ENCODE peak calls at places on chromosomes 6 and 20, in six cellular contexts. B is K562, O is H1, N is GM12878, G is HepG2, W is GM12892. Z is an unnamed sample.

GRCh38 chr20:13271098-13271497 is 50.0 kb downstream of the ISM1 start:
- DNase-seq in B (no peak), O (no peak), N (no peak), G (no peak), W (no peak), Z (no peak)

GRCh38 chr6:137451926-137452325 is 42.3 kb downstream of the OLIG3 start:
- DNase-seq in B (no peak), O (no peak), N (no peak), G (no peak), W (no peak), Z (no peak)

GRCh38 chr6:137248702-137249101 is 29.5 kb upstream of the IFNGR1 start:
- DNase-seq in B (no peak), O (no peak), N (no peak), G (no peak), W (no peak), Z (no peak)

GRCh38 chr20:18391686-18392085 is 75.1 kb downstream of the DZANK1 start:
- DNase-seq in B (no peak), O (no peak), N (no peak), G (no peak), W (no peak), Z (no peak)

GRCh38 chr20:37298190-37298939 is 8.9 kb downstream of the MANBAL start:
- DNase-seq in B (no peak), O (no peak), N (no peak), G (no peak), W (no peak), Z (no peak)

GRCh38 chr6:42336431-42336830 is 115.3 kb downstream of the TRERF1 start:
- DNase-seq in B (no peak), O (no peak), N (no peak), G (no peak), W (no peak), Z (no peak)

GRCh38 chr20:34996243-34996984 is 40.7 kb downstream of the MYH7B start:
- DNase-seq in B (no peak), O (no peak), N (no peak), G (no peak), W (no peak), Z (no peak)

GRCh38 chr6:55304747-55305146 is 22.5 kb upstream of the GFRAL start:
- DNase-seq in B (no peak), O (no peak), N (no peak), G (no peak), W (no peak), Z (no peak)

GRCh38 chr6:104638841-104639290 is 220.9 kb downstream of the HACE1 start:
- DNase-seq in B (no peak), O (no peak), N (no peak), G (no peak), W (no peak), Z (no peak)

GRCh38 chr20:4131911-4132310 is 116.6 kb upstream of the RNF24 start:
- DNase-seq in B (no peak), O (no peak), N (no peak), G (no peak), W (no peak), Z (no peak)

GRCh38 chr6:149190228-149190831 is 127.2 kb upstream of the TAB2 start:
- DNase-seq in B (no peak), O (peak), N (no peak), G (peak), W (no peak), Z (no peak)

GRCh38 chr6:163438298-163438939 is 23.9 kb downstream of the QKI start:
- DNase-seq in B (no peak), O (no peak), N (no peak), G (no peak), W (no peak), Z (no peak)

GRCh38 chr6:132190097-132190814 is 211.0 kb downstream of the MOXD1 start:
- DNase-seq in B (no peak), O (no peak), N (no peak), G (no peak), W (no peak), Z (no peak)

GRCh38 chr6:102677225-102677624 is 1283.7 kb downstream of the GRIK2 start:
- DNase-seq in B (no peak), O (no peak), N (no peak), G (no peak), W (no peak), Z (no peak)

GRCh38 chr6:17035257-17035757 is 66.5 kb upstream of the STMND1 start:
- DNase-seq in B (no peak), O (no peak), N (no peak), G (no peak), W (no peak), Z (no peak)

GRCh38 chr6:2589171-2589661 is 161.5 kb downstream of the MYLK4 start:
- DNase-seq in B (no peak), O (no peak), N (no peak), G (peak), W (no peak), Z (no peak)

GRCh38 chr6:63923139-63923739 is 287.6 kb downstream of the PHF3 start:
- DNase-seq in B (peak), O (no peak), N (no peak), G (peak), W (no peak), Z (no peak)

GRCh38 chr6:44245912-44246662 is 814 bp upstream of the HSP90AB1 start:
- DNase-seq in B (peak), O (peak), N (no peak), G (peak), W (peak), Z (no peak)

GRCh38 chr6:44246663-44247337 is at the start of gene HSP90AB1:
- DNase-seq in B (peak), O (peak), N (peak), G (peak), W (peak), Z (peak)

GRCh38 chr6:44247338-44248302 is 719 bp downstream of the HSP90AB1 start:
- DNase-seq in B (peak), O (no peak), N (no peak), G (peak), W (no peak), Z (no peak)

GRCh38 chr6:44245391-44245911 is 1.4 kb upstream of the HSP90AB1 start:
- DNase-seq in B (no peak), O (no peak), N (no peak), G (no peak), W (no peak), Z (no peak)

GRCh38 chr6:44243345-44243744 is 3.6 kb upstream of the HSP90AB1 start:
- DNase-seq in B (no peak), O (no peak), N (no peak), G (no peak), W (no peak), Z (no peak)
- TF ChIP-seq POLR2A in B (no peak), O (no peak), N (no peak), G (no peak), W (no peak), Z (no peak)

GRCh38 chr20:53069121-53069520 is 97.0 kb downstream of the TSHZ2 start:
- DNase-seq in B (no peak), O (no peak), N (no peak), G (no peak), W (no peak), Z (no peak)
- TF ChIP-seq TAF1 in B (no peak), O (no peak), N (no peak), G (no peak), W (no peak), Z (no peak)

GRCh38 chr20:36085686-36086267 is 68.8 kb upstream of the EPB41L1 start:
- DNase-seq in B (peak), O (no peak), N (no peak), G (peak), W (no peak), Z (no peak)
- TF ChIP-seq POLR2A in B (no peak), O (no peak), N (no peak), G (no peak), W (no peak), Z (no peak)

DNA sequence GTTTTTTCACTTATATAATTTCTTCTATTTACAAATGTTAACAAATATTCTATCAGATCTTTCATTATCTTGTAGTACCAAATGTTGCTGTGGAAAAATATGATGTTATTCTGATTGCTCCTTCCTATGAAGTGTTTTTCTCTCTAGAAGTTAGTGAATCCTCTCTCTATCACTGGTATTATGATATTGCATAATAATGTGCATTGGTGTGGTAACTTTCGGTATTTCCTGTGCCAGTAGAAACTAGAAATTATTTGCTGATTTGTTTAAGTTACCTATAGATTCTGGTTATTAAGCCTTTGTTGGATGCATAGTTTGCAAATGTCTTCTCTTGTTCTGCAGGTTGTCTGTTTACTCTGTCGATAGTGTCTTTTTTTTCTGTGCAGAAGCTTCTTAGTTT is 342.5 kb downstream of the CENPW start:
- DNase-seq in B (no peak), O (no peak), N (no peak), G (no peak), W (no peak), Z (no peak)
- TF ChIP-seq TAF1 in B (no peak), O (no peak), N (no peak), G (no peak), W (no peak), Z (no peak)

GRCh38 chr6:123091091-123091895 is 95.3 kb downstream of the CLVS2 start:
- DNase-seq in B (no peak), O (no peak), N (no peak), G (peak), W (no peak), Z (no peak)
- TF ChIP-seq POLR2A in B (no peak), O (no peak), N (no peak), G (no peak), W (no peak), Z (no peak)

DNA sequence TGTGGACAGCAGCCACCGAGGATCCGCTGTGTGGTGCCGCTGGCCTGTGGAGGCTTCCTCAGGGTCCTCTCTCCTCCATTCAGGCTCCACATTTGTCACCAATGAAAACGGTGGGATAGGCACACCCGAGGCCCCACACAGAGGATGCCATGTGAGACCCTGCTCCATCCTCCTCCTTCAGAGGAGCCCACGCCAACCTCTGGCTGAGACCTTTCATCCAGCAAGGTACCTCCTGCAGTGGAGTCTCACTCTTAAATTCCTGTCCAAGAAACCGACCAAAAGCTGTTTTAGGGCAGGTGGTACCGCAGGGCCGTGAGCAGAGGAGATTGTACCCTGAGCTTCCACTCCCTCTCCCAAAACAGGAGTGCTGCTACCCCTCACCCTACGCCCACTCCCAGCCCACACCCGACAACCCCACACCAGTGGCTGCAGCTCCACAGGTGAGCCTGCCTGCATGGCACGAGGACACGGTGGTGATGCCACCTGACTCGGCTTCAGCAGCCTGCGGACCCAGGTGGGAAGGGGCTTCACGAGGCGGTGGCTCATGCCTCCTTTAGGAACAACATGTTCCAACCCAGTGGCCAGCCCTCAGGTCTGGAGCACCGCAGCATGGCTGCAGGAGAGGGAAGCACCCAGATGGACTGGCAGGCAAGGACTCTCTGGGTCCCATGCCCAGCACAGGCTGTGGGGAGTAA is 237.6 kb upstream of the AFDN start:
- DNase-seq in B (no peak), O (no peak), N (no peak), G (no peak), W (no peak), Z (no peak)
- TF ChIP-seq TAF1 in B (no peak), O (no peak), N (no peak), G (no peak), W (no peak), Z (no peak)

GRCh38 chr6:134178230-134179044 is 126.0 kb upstream of the SLC2A12 start:
- DNase-seq in B (peak), O (peak), N (peak), G (peak), W (peak), Z (no peak)
- TF ChIP-seq POLR2A in B (no peak), O (no peak), N (no peak), G (no peak), W (no peak), Z (no peak)